ENCODE peak calls at places on chromosomes 3 and 15, in four cellular contexts. Q, K, U and H are unnamed samples.

GRCh38 chr3:172846103-172846561 is 95.6 kb downstream of the ECT2 start:
- DNase-seq in K (no peak), Q (no peak), U (no peak), H (no peak)

GRCh38 chr15:25733036-25733855 is 129.9 kb downstream of the ATP10A start:
- DNase-seq in U (no peak), Q (no peak), K (no peak), H (no peak)

GRCh38 chr3:71641669-71642068 is 58.1 kb upstream of the FOXP1 start:
- DNase-seq in U (no peak), K (no peak), Q (no peak), H (no peak)

GRCh38 chr3:72069543-72069942 is 284.6 kb upstream of the PROK2 start:
- DNase-seq in K (no peak), Q (no peak), U (no peak), H (no peak)

GRCh38 chr3:125389282-125389681 is 14.2 kb upstream of the ZNF148 start:
- DNase-seq in Q (no peak), U (no peak), K (no peak), H (no peak)

GRCh38 chr3:157116017-157116416 is 43.9 kb downstream of the CCNL1 start:
- DNase-seq in U (no peak), Q (no peak), K (no peak), H (no peak)

GRCh38 chr3:72903004-72903403 is 15.2 kb downstream of the GXYLT2 start:
- DNase-seq in K (no peak), U (no peak), Q (no peak), H (peak)

GRCh38 chr15:101121511-101122090 is 130.2 kb downstream of the CHSY1 start:
- DNase-seq in Q (peak), U (peak), K (peak), H (peak)

GRCh38 chr3:20147374-20147773 is 38.6 kb downstream of the SGO1 start:
- DNase-seq in K (no peak), U (no peak), Q (no peak), H (no peak)

GRCh38 chr3:39286771-39287170 is 6.9 kb upstream of the CX3CR1 start:
- DNase-seq in Q (no peak), K (no peak), U (no peak), H (no peak)

GRCh38 chr3:124837065-124837464 is 50.1 kb downstream of the ITGB5 start:
- DNase-seq in K (no peak), Q (no peak), U (no peak), H (no peak)

GRCh38 chr15:84839714-84840113 is 22.6 kb downstream of the ALPK3 start:
- DNase-seq in Q (no peak), K (no peak), U (no peak), H (no peak)

GRCh38 chr15:101804941-101805340 is 1.6 kb downstream of the OR4F6 start:
- DNase-seq in Q (no peak), K (no peak), U (no peak), H (no peak)

GRCh38 chr3:67558429-67558828 is 96.0 kb downstream of the SUCLG2 start:
- DNase-seq in K (no peak), Q (no peak), U (no peak), H (peak)

GRCh38 chr3:27669505-27670085 is 52.5 kb downstream of the EOMES start:
- DNase-seq in U (no peak), Q (no peak), K (no peak), H (peak)

GRCh38 chr3:113602256-113602655 is 69.9 kb downstream of the SIDT1 start:
- DNase-seq in Q (no peak), K (no peak), U (no peak), H (no peak)

GRCh38 chr3:143442761-143443477 is 323.3 kb downstream of the CHST2 start:
- DNase-seq in K (no peak), U (no peak), Q (no peak), H (peak)

GRCh38 chr3:25587094-25587493 is 77.6 kb downstream of the TOP2B start:
- DNase-seq in U (no peak), K (no peak), Q (no peak), H (no peak)

GRCh38 chr3:154749514-154749913 is 319.5 kb upstream of the GPR149 start:
- DNase-seq in Q (no peak), U (no peak), K (no peak), H (no peak)

GRCh38 chr3:8575364-8576104 is 69.1 kb downstream of the SSUH2 start:
- DNase-seq in Q (no peak), U (no peak), K (no peak), H (peak)

GRCh38 chr3:62319570-62320243 is 53.6 kb downstream of the FEZF2 start:
- DNase-seq in Q (no peak), U (no peak), K (no peak), H (no peak)

GRCh38 chr3:165254812-165255211 is 58.6 kb upstream of the SLITRK3 start:
- DNase-seq in Q (no peak), K (peak), U (no peak), H (peak)

GRCh38 chr3:69896095-69896494 is 103.4 kb upstream of the SAMMSON start:
- DNase-seq in Q (no peak), K (no peak), U (no peak), H (no peak)

GRCh38 chr3:155194973-155195372 is 98.5 kb downstream of the STRIT1 start:
- DNase-seq in Q (no peak), U (no peak), K (no peak), H (no peak)

GRCh38 chr3:113914646-113915045 is 33.2 kb upstream of the ZDHHC23 start:
- DNase-seq in U (no peak), Q (no peak), K (no peak), H (peak)

GRCh38 chr15:51861557-51862350 is 32.3 kb downstream of the TMOD3 start:
- DNase-seq in U (no peak), K (no peak), Q (no peak), H (no peak)

GRCh38 chr15:51751687-51752683 is 588 bp downstream of the TMOD2 start:
- DNase-seq in U (no peak), Q (peak), K (peak), H (peak)

GRCh38 chr3:107913671-107914070 is 177.2 kb downstream of the CD47 start:
- DNase-seq in Q (no peak), K (no peak), U (no peak), H (no peak)

DNA sequence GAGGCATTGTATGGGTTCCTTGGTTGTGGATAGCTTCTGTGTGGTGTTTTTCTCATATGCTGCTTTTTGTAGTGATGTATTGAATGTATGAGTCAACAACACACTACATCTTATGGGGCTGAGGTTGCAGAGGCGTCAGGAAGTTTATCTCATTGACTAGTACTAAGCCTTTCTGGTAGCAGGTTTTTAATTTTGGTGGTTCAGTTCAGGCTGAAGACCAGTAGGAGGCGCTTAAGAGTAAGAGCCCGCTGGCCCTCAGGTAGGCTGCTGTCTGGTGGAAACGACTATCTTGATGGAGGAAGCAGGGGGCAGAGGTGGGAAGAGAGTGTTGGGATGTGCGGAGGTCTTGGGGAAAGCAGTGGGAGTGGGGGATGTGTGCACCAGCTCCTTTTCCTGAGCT is 62.4 kb downstream of the RTP4 start:
- DNase-seq in Q (no peak), U (no peak), K (no peak), H (no peak)
- TF ChIP-seq CTCF in Q (no peak), U (no peak), K (no peak), H (peak)

GRCh38 chr15:99104788-99105515 is at the start of gene SYNM:
- DNase-seq in Q (peak), U (peak), K (peak), H (peak)
- TF ChIP-seq CTCF in Q (peak), U (no peak), K (peak), H (peak)

GRCh38 chr3:184693011-184693975 is 18.6 kb downstream of the MAGEF1 start:
- DNase-seq in K (peak), Q (no peak), U (no peak), H (no peak)
- TF ChIP-seq CTCF in K (no peak), Q (no peak), U (no peak), H (no peak)

DNA sequence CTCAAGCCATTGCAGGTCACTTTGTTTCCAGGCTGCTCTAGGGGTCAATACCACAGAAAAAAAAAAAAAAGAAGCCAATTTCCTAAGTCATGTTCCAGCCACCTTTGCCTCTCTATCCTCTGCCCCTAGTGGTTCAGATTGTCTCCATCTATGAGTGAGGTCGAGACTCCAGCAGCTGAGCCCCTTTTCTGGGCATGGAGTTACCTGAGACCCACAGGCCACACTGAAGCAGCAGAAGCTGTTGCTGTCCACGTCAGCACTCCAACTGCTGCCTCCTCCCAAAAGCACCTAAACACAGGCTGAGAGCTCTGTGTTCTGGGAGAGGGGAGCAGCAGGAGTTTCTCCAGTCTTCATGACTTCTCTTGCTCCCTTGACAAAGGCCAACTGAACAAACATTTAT is 355.7 kb downstream of the RSL24D1 start:
- DNase-seq in K (peak), Q (peak), U (no peak), H (no peak)
- TF ChIP-seq CTCF in K (no peak), Q (no peak), U (no peak), H (no peak)

GRCh38 chr3:98994128-98994762 is 92.8 kb upstream of the DCBLD2 start:
- DNase-seq in K (peak), Q (no peak), U (no peak), H (peak)
- TF ChIP-seq CTCF in K (peak), Q (peak), U (no peak), H (peak)